ENCODE peak calls at places on chromosomes 12 and 14, in eight cellular contexts. M is CD8-positive, alpha-beta memory T cell; L is GDM1; A is nephron progenitor cell; I is IMR-90; F is body of pancreas; C is activated T-helper 9 cell treated with anti-CD3 and anti-CD28 coated beads, Interleukin-2, amount 50 U/mL, for 16 hours; J is stromal cell of bone marrow. H is an unnamed sample.

GRCh38 chr12:78580296-78580695 is 284.3 kb upstream of the SYT1 start:
- DNase-seq in L (no peak), C (no peak), F (no peak), J (no peak), M (no peak), I (no peak), A (no peak), H (no peak)

GRCh38 chr14:65179918-65180724 is 77.8 kb upstream of the MAX start:
- DNase-seq in C (peak), A (no peak), L (no peak), M (no peak), F (peak), I (peak), J (peak), H (no peak)

GRCh38 chr12:25957898-25958253 is 606 bp upstream of the RASSF8 start:
- DNase-seq in F (no peak), A (no peak), M (no peak), J (peak), L (no peak), C (no peak), I (peak), H (no peak)

GRCh38 chr14:53247596-53248370 is 94.7 kb upstream of the DDHD1 start:
- DNase-seq in M (no peak), J (no peak), C (no peak), F (peak), I (no peak), L (no peak), A (no peak), H (no peak)

GRCh38 chr12:116366456-116366776 is 88.9 kb upstream of the MED13L start:
- DNase-seq in L (no peak), F (peak), I (no peak), M (no peak), J (no peak), A (no peak), C (no peak), H (no peak)

GRCh38 chr14:92408186-92408585 is 85.2 kb downstream of the SLC24A4 start:
- DNase-seq in C (no peak), I (peak), L (no peak), M (no peak), J (no peak), A (no peak), F (no peak), H (no peak)

GRCh38 chr14:103155013-103155412 is 31.8 kb downstream of the TNFAIP2 start:
- DNase-seq in M (no peak), A (peak), C (no peak), I (peak), J (peak), F (peak), L (no peak), H (peak)

GRCh38 chr12:95805864-95806669 is 15.5 kb upstream of the NTN4 start:
- DNase-seq in J (peak), I (peak), C (no peak), M (no peak), A (no peak), L (no peak), F (no peak), H (no peak)

GRCh38 chr12:24066865-24067264 is 117.4 kb upstream of the SOX5 start:
- DNase-seq in A (no peak), L (no peak), C (no peak), I (peak), J (peak), F (no peak), M (no peak), H (no peak)

GRCh38 chr12:30970559-30971202 is 44.1 kb downstream of the TSPAN11 start:
- DNase-seq in M (no peak), F (no peak), A (no peak), I (no peak), C (no peak), J (no peak), L (no peak), H (no peak)

GRCh38 chr12:86634706-86635410 is 378.7 kb upstream of the MGAT4C start:
- DNase-seq in I (peak), F (no peak), A (no peak), M (no peak), C (no peak), L (no peak), J (no peak), H (no peak)

GRCh38 chr14:34212574-34212973 is 249.5 kb downstream of the SPTSSA start:
- DNase-seq in F (no peak), I (no peak), J (peak), L (no peak), A (no peak), C (no peak), M (no peak), H (no peak)

GRCh38 chr14:51576112-51576420 is 75.6 kb upstream of the FRMD6 start:
- DNase-seq in A (no peak), L (no peak), C (no peak), M (no peak), J (no peak), I (peak), F (no peak), H (no peak)

GRCh38 chr12:267581-268482 is 5.2 kb upstream of the SLC6A13 start:
- DNase-seq in L (no peak), C (no peak), A (no peak), M (no peak), I (peak), F (no peak), J (no peak), H (no peak)

GRCh38 chr12:62530596-62530995 is 64.0 kb downstream of the MON2 start:
- DNase-seq in A (no peak), C (no peak), J (no peak), I (peak), F (no peak), L (no peak), M (no peak), H (no peak)

GRCh38 chr12:107349008-107349747 is 255.8 kb upstream of the CRY1 start:
- DNase-seq in J (no peak), L (no peak), I (peak), C (no peak), M (no peak), A (no peak), F (peak), H (no peak)

GRCh38 chr14:58633831-58634230 is 3.9 kb upstream of the DACT1 start:
- DNase-seq in M (no peak), A (no peak), L (no peak), F (no peak), J (no peak), C (no peak), I (peak), H (no peak)

GRCh38 chr14:69044965-69045555 is 66.0 kb upstream of the ACTN1 start:
- DNase-seq in C (no peak), A (no peak), L (no peak), M (no peak), I (peak), J (no peak), F (no peak), H (no peak)

GRCh38 chr14:105059035-105059916 is 6.0 kb downstream of the GPR132 start:
- DNase-seq in L (no peak), A (no peak), F (peak), I (no peak), C (no peak), J (no peak), M (peak), H (no peak)

GRCh38 chr12:63826002-63826585 is 18.4 kb upstream of the SRGAP1 start:
- DNase-seq in F (no peak), C (no peak), A (no peak), L (no peak), I (peak), M (no peak), J (peak), H (no peak)

GRCh38 chr14:68191567-68192321 is 372.2 kb downstream of the RAD51B start:
- DNase-seq in M (no peak), A (no peak), F (peak), C (no peak), L (no peak), I (peak), J (no peak), H (no peak)

GRCh38 chr12:9149372-9149771 is 33.7 kb upstream of the A2M start:
- DNase-seq in J (no peak), M (no peak), A (no peak), I (no peak), F (no peak), L (no peak), C (no peak), H (no peak)

GRCh38 chr12:64652346-64652745 is 42.1 kb downstream of the RASSF3 start:
- DNase-seq in F (no peak), A (no peak), I (no peak), C (no peak), L (no peak), M (no peak), J (no peak), H (no peak)

GRCh38 chr14:97219356-97220017 is 422.3 kb downstream of the VRK1 start:
- DNase-seq in F (no peak), M (no peak), A (peak), I (no peak), C (no peak), L (no peak), J (no peak), H (no peak)

GRCh38 chr14:70416322-70416716 is 571 bp downstream of the SYNJ2BP start:
- DNase-seq in C (no peak), L (no peak), I (peak), M (no peak), A (no peak), F (no peak), J (peak), H (no peak)

GRCh38 chr12:113880337-113880736 is 85.8 kb downstream of the RBM19 start:
- DNase-seq in L (no peak), C (no peak), F (no peak), J (no peak), M (no peak), A (peak), I (no peak), H (no peak)

GRCh38 chr12:2286461-2287131 is 233.8 kb downstream of the CACNA1C start:
- DNase-seq in J (no peak), A (no peak), C (no peak), I (no peak), M (no peak), L (no peak), F (no peak), H (no peak)

GRCh38 chr12:21346542-21347205 is 12.0 kb upstream of the SLCO1A2 start:
- DNase-seq in M (no peak), C (no peak), I (no peak), L (no peak), F (no peak), A (no peak), J (no peak), H (no peak)

GRCh38 chr14:104574978-104575377 is 4.6 kb upstream of the C14orf180 start:
- DNase-seq in C (no peak), F (no peak), A (no peak), I (no peak), M (no peak), J (no peak), L (no peak), H (no peak)

GRCh38 chr12:90695415-90695814 is 259.6 kb downstream of the CCER1 start:
- DNase-seq in F (no peak), L (no peak), M (no peak), A (no peak), I (peak), J (no peak), C (no peak), H (no peak)

GRCh38 chr12:69484428-69484827 is 14.2 kb downstream of the FRS2 start:
- DNase-seq in M (no peak), L (no peak), A (no peak), C (no peak), I (no peak), J (no peak), F (no peak), H (no peak)

GRCh38 chr14:23104070-23104590 is 659 bp downstream of the CIROP start:
- DNase-seq in M (no peak), C (no peak), L (no peak), I (no peak), J (no peak), F (no peak), A (no peak), H (no peak)

GRCh38 chr14:67820428-67820881 is 876 bp downstream of the RAD51B start:
- DNase-seq in L (peak), A (no peak), C (no peak), F (no peak), J (no peak), I (peak), M (no peak), H (no peak)

GRCh38 chr12:124617615-124618014 is 50.2 kb upstream of the NCOR2 start:
- DNase-seq in L (no peak), I (no peak), F (peak), A (no peak), C (no peak), M (no peak), J (no peak), H (no peak)

GRCh38 chr14:30115756-30116155 is 188.1 kb upstream of the PRKD1 start:
- DNase-seq in J (no peak), A (no peak), C (no peak), L (no peak), M (no peak), I (no peak), F (no peak), H (no peak)

GRCh38 chr12:131287015-131287937 is 333.6 kb downstream of the ADGRD1 start:
- DNase-seq in M (no peak), C (no peak), F (no peak), J (no peak), I (no peak), A (no peak), L (no peak), H (no peak)